ENCODE peak calls at places on chromosome 11, in six cellular contexts. One of them, this sample, is unnamed.

GRCh38 chr11:64245797-64246623 is 733 bp downstream of the PPP1R14B start:
- DNase-seq in WTC11: no peak
- DNase-seq in AG04450: peak
- DNase-seq in mammary epithelial cell: peak
- DNase-seq in A549: peak
- DNase-seq in cardiac muscle cell: peak
- DNase-seq in this sample: no peak

GRCh38 chr11:62044639-62045121 is 77.2 kb upstream of the FTH1 start:
- DNase-seq in WTC11: no peak
- DNase-seq in AG04450: no peak
- DNase-seq in mammary epithelial cell: peak
- DNase-seq in A549: peak
- DNase-seq in cardiac muscle cell: no peak
- DNase-seq in this sample: no peak

GRCh38 chr11:93000511-93001476 is 31.3 kb downstream of the MTNR1B start:
- DNase-seq in WTC11: no peak
- DNase-seq in AG04450: peak
- DNase-seq in mammary epithelial cell: peak
- DNase-seq in A549: peak
- DNase-seq in cardiac muscle cell: peak
- DNase-seq in this sample: no peak

GRCh38 chr11:1701041-1701807 is 4.2 kb downstream of the KRTAP5-6 start:
- DNase-seq in WTC11: no peak
- DNase-seq in AG04450: no peak
- DNase-seq in mammary epithelial cell: no peak
- DNase-seq in A549: no peak
- DNase-seq in cardiac muscle cell: no peak
- DNase-seq in this sample: no peak

GRCh38 chr11:113531575-113532451 is 56.6 kb upstream of the DRD2 start:
- DNase-seq in WTC11: no peak
- DNase-seq in AG04450: no peak
- DNase-seq in mammary epithelial cell: no peak
- DNase-seq in A549: no peak
- DNase-seq in cardiac muscle cell: peak
- DNase-seq in this sample: no peak

GRCh38 chr11:91527380-91528030 is 697.1 kb upstream of the FAT3 start:
- DNase-seq in WTC11: peak
- DNase-seq in AG04450: no peak
- DNase-seq in mammary epithelial cell: no peak
- DNase-seq in A549: no peak
- DNase-seq in cardiac muscle cell: no peak
- DNase-seq in this sample: no peak

GRCh38 chr11:133999355-133999754 is 42.6 kb upstream of the IGSF9B start:
- DNase-seq in WTC11: no peak
- DNase-seq in AG04450: no peak
- DNase-seq in mammary epithelial cell: no peak
- DNase-seq in A549: no peak
- DNase-seq in cardiac muscle cell: no peak
- DNase-seq in this sample: no peak

GRCh38 chr11:61160487-61161189 is 588 bp downstream of the VPS37C start:
- DNase-seq in WTC11: no peak
- DNase-seq in AG04450: no peak
- DNase-seq in mammary epithelial cell: no peak
- DNase-seq in A549: no peak
- DNase-seq in cardiac muscle cell: no peak
- DNase-seq in this sample: no peak

GRCh38 chr11:19735512-19735911 is 22.9 kb downstream of the NAV2 start:
- DNase-seq in WTC11: no peak
- DNase-seq in AG04450: peak
- DNase-seq in mammary epithelial cell: no peak
- DNase-seq in A549: no peak
- DNase-seq in cardiac muscle cell: peak
- DNase-seq in this sample: no peak

GRCh38 chr11:47335733-47336132 is 16.8 kb downstream of the MYBPC3 start:
- DNase-seq in WTC11: no peak
- DNase-seq in AG04450: no peak
- DNase-seq in mammary epithelial cell: no peak
- DNase-seq in A549: no peak
- DNase-seq in cardiac muscle cell: no peak
- DNase-seq in this sample: no peak

GRCh38 chr11:132045116-132045515 is 674.7 kb downstream of the NTM start:
- DNase-seq in WTC11: no peak
- DNase-seq in AG04450: no peak
- DNase-seq in mammary epithelial cell: no peak
- DNase-seq in A549: no peak
- DNase-seq in cardiac muscle cell: no peak
- DNase-seq in this sample: no peak

GRCh38 chr11:121513807-121514206 is 61.0 kb upstream of the SORL1-AS1 start:
- DNase-seq in WTC11: no peak
- DNase-seq in AG04450: no peak
- DNase-seq in mammary epithelial cell: no peak
- DNase-seq in A549: no peak
- DNase-seq in cardiac muscle cell: no peak
- DNase-seq in this sample: no peak

GRCh38 chr11:73401217-73401923 is 25.2 kb downstream of the RELT start:
- DNase-seq in WTC11: no peak
- DNase-seq in AG04450: no peak
- DNase-seq in mammary epithelial cell: no peak
- DNase-seq in A549: no peak
- DNase-seq in cardiac muscle cell: no peak
- DNase-seq in this sample: no peak

GRCh38 chr11:112453601-112454577 is 193.2 kb upstream of the PLET1 start:
- DNase-seq in WTC11: peak
- DNase-seq in AG04450: no peak
- DNase-seq in mammary epithelial cell: peak
- DNase-seq in A549: peak
- DNase-seq in cardiac muscle cell: peak
- DNase-seq in this sample: peak

GRCh38 chr11:73972187-73972586 is 10.5 kb downstream of the UCP2 start:
- DNase-seq in WTC11: no peak
- DNase-seq in AG04450: no peak
- DNase-seq in mammary epithelial cell: no peak
- DNase-seq in A549: no peak
- DNase-seq in cardiac muscle cell: no peak
- DNase-seq in this sample: no peak

GRCh38 chr11:112016088-112016764 is 9.0 kb upstream of the DLAT start:
- DNase-seq in WTC11: no peak
- DNase-seq in AG04450: no peak
- DNase-seq in mammary epithelial cell: no peak
- DNase-seq in A549: no peak
- DNase-seq in cardiac muscle cell: peak
- DNase-seq in this sample: no peak

GRCh38 chr11:59801981-59802638 is 8.5 kb downstream of the MRPL16 start:
- DNase-seq in WTC11: no peak
- DNase-seq in AG04450: no peak
- DNase-seq in mammary epithelial cell: peak
- DNase-seq in A549: peak
- DNase-seq in cardiac muscle cell: peak
- DNase-seq in this sample: no peak

GRCh38 chr11:116680349-116681125 is 92.2 kb downstream of the BUD13 start:
- DNase-seq in WTC11: no peak
- DNase-seq in AG04450: no peak
- DNase-seq in mammary epithelial cell: no peak
- DNase-seq in A549: no peak
- DNase-seq in cardiac muscle cell: no peak
- DNase-seq in this sample: no peak

GRCh38 chr11:72799441-72799840 is 5.6 kb upstream of the STARD10 start:
- DNase-seq in WTC11: no peak
- DNase-seq in AG04450: no peak
- DNase-seq in mammary epithelial cell: no peak
- DNase-seq in A549: no peak
- DNase-seq in cardiac muscle cell: no peak
- DNase-seq in this sample: no peak

GRCh38 chr11:123671534-123671933 is 17.1 kb upstream of the SCN3B start:
- DNase-seq in WTC11: no peak
- DNase-seq in AG04450: no peak
- DNase-seq in mammary epithelial cell: no peak
- DNase-seq in A549: no peak
- DNase-seq in cardiac muscle cell: no peak
- DNase-seq in this sample: no peak

GRCh38 chr11:83192846-83193245 is 666 bp upstream of the ANKRD42 start:
- DNase-seq in WTC11: no peak
- DNase-seq in AG04450: no peak
- DNase-seq in mammary epithelial cell: no peak
- DNase-seq in A549: no peak
- DNase-seq in cardiac muscle cell: peak
- DNase-seq in this sample: no peak

GRCh38 chr11:93585758-93586157 is 42.6 kb upstream of the SMCO4 start:
- DNase-seq in WTC11: no peak
- DNase-seq in AG04450: peak
- DNase-seq in mammary epithelial cell: peak
- DNase-seq in A549: peak
- DNase-seq in cardiac muscle cell: peak
- DNase-seq in this sample: no peak

GRCh38 chr11:115170133-115170815 is 333.9 kb downstream of the CADM1 start:
- DNase-seq in WTC11: peak
- DNase-seq in AG04450: no peak
- DNase-seq in mammary epithelial cell: no peak
- DNase-seq in A549: peak
- DNase-seq in cardiac muscle cell: peak
- DNase-seq in this sample: no peak

GRCh38 chr11:28144808-28145207 is 36.6 kb downstream of the METTL15 start:
- DNase-seq in WTC11: no peak
- DNase-seq in AG04450: no peak
- DNase-seq in mammary epithelial cell: peak
- DNase-seq in A549: no peak
- DNase-seq in cardiac muscle cell: peak
- DNase-seq in this sample: no peak

GRCh38 chr11:94602430-94603372 is 35.5 kb downstream of the PIWIL4 start:
- DNase-seq in WTC11: peak
- DNase-seq in AG04450: peak
- DNase-seq in mammary epithelial cell: peak
- DNase-seq in A549: peak
- DNase-seq in cardiac muscle cell: peak
- DNase-seq in this sample: peak
- TF ChIP-seq CTCF in WTC11: no peak
- TF ChIP-seq CTCF in AG04450: peak
- TF ChIP-seq CTCF in mammary epithelial cell: peak
- TF ChIP-seq CTCF in A549: no peak
- TF ChIP-seq CTCF in cardiac muscle cell: peak
- TF ChIP-seq CTCF in this sample: peak

GRCh38 chr11:12122083-12122482 is 11.7 kb downstream of the MICAL2 start:
- DNase-seq in WTC11: peak
- DNase-seq in AG04450: no peak
- DNase-seq in mammary epithelial cell: no peak
- DNase-seq in A549: peak
- DNase-seq in cardiac muscle cell: no peak
- DNase-seq in this sample: no peak
- TF ChIP-seq CTCF in WTC11: peak
- TF ChIP-seq CTCF in AG04450: peak
- TF ChIP-seq CTCF in mammary epithelial cell: peak
- TF ChIP-seq CTCF in A549: peak
- TF ChIP-seq CTCF in cardiac muscle cell: peak
- TF ChIP-seq CTCF in this sample: peak

GRCh38 chr11:65412271-65413076 is 10.1 kb upstream of the NEAT1 start:
- DNase-seq in WTC11: peak
- DNase-seq in AG04450: no peak
- DNase-seq in mammary epithelial cell: no peak
- DNase-seq in A549: no peak
- DNase-seq in cardiac muscle cell: no peak
- DNase-seq in this sample: no peak

GRCh38 chr11:65414776-65415498 is 7.7 kb upstream of the NEAT1 start:
- DNase-seq in WTC11: no peak
- DNase-seq in AG04450: no peak
- DNase-seq in mammary epithelial cell: no peak
- DNase-seq in A549: no peak
- DNase-seq in cardiac muscle cell: peak
- DNase-seq in this sample: no peak

GRCh38 chr11:65415499-65416340 is 6.9 kb upstream of the NEAT1 start:
- DNase-seq in WTC11: no peak
- DNase-seq in AG04450: no peak
- DNase-seq in mammary epithelial cell: no peak
- DNase-seq in A549: no peak
- DNase-seq in cardiac muscle cell: no peak
- DNase-seq in this sample: no peak

GRCh38 chr11:65410936-65411680 is 11.5 kb upstream of the NEAT1 start:
- DNase-seq in WTC11: peak
- DNase-seq in AG04450: no peak
- DNase-seq in mammary epithelial cell: no peak
- DNase-seq in A549: no peak
- DNase-seq in cardiac muscle cell: no peak
- DNase-seq in this sample: no peak

GRCh38 chr11:65411681-65412070 is 10.9 kb upstream of the NEAT1 start:
- DNase-seq in WTC11: peak
- DNase-seq in AG04450: no peak
- DNase-seq in mammary epithelial cell: no peak
- DNase-seq in A549: no peak
- DNase-seq in cardiac muscle cell: no peak
- DNase-seq in this sample: no peak
- TF ChIP-seq CTCF in WTC11: no peak
- TF ChIP-seq CTCF in AG04450: no peak
- TF ChIP-seq CTCF in mammary epithelial cell: no peak
- TF ChIP-seq CTCF in A549: no peak
- TF ChIP-seq CTCF in cardiac muscle cell: no peak
- TF ChIP-seq CTCF in this sample: no peak

GRCh38 chr11:96389604-96390402 is at the start of the genes CCDC82 and JRKL:
- DNase-seq in WTC11: peak
- DNase-seq in AG04450: peak
- DNase-seq in mammary epithelial cell: peak
- DNase-seq in A549: peak
- DNase-seq in cardiac muscle cell: peak
- DNase-seq in this sample: peak
- TF ChIP-seq CTCF in WTC11: no peak
- TF ChIP-seq CTCF in AG04450: no peak
- TF ChIP-seq CTCF in mammary epithelial cell: peak
- TF ChIP-seq CTCF in A549: no peak
- TF ChIP-seq CTCF in cardiac muscle cell: no peak
- TF ChIP-seq CTCF in this sample: no peak

GRCh38 chr11:7905549-7905948 is 25.5 kb downstream of the OR10A6 start:
- DNase-seq in WTC11: no peak
- DNase-seq in AG04450: no peak
- DNase-seq in mammary epithelial cell: no peak
- DNase-seq in A549: no peak
- DNase-seq in cardiac muscle cell: no peak
- DNase-seq in this sample: no peak

GRCh38 chr11:7905961-7906429 is 25.1 kb downstream of the OR10A6 start:
- DNase-seq in WTC11: no peak
- DNase-seq in AG04450: no peak
- DNase-seq in mammary epithelial cell: peak
- DNase-seq in A549: no peak
- DNase-seq in cardiac muscle cell: no peak
- DNase-seq in this sample: no peak

GRCh38 chr11:7906481-7906880 is 24.6 kb downstream of the OR10A6 start:
- DNase-seq in WTC11: no peak
- DNase-seq in AG04450: no peak
- DNase-seq in mammary epithelial cell: peak
- DNase-seq in A549: no peak
- DNase-seq in cardiac muscle cell: no peak
- DNase-seq in this sample: no peak

GRCh38 chr11:7903940-7904339 is 27.1 kb downstream of the OR10A6 start:
- DNase-seq in WTC11: no peak
- DNase-seq in AG04450: no peak
- DNase-seq in mammary epithelial cell: no peak
- DNase-seq in A549: no peak
- DNase-seq in cardiac muscle cell: no peak
- DNase-seq in this sample: no peak

GRCh38 chr11:7904910-7905309 is 26.2 kb downstream of the OR10A6 start:
- DNase-seq in WTC11: no peak
- DNase-seq in AG04450: peak
- DNase-seq in mammary epithelial cell: peak
- DNase-seq in A549: no peak
- DNase-seq in cardiac muscle cell: no peak
- DNase-seq in this sample: no peak
- TF ChIP-seq CTCF in WTC11: no peak
- TF ChIP-seq CTCF in AG04450: peak
- TF ChIP-seq CTCF in mammary epithelial cell: peak
- TF ChIP-seq CTCF in A549: no peak
- TF ChIP-seq CTCF in cardiac muscle cell: no peak
- TF ChIP-seq CTCF in this sample: peak

GRCh38 chr11:3169952-3170755 is 5.0 kb upstream of the OSBPL5 start:
- DNase-seq in WTC11: no peak
- DNase-seq in AG04450: no peak
- DNase-seq in mammary epithelial cell: no peak
- DNase-seq in A549: no peak
- DNase-seq in cardiac muscle cell: no peak
- DNase-seq in this sample: peak
- TF ChIP-seq CTCF in WTC11: no peak
- TF ChIP-seq CTCF in AG04450: no peak
- TF ChIP-seq CTCF in mammary epithelial cell: no peak
- TF ChIP-seq CTCF in A549: no peak
- TF ChIP-seq CTCF in cardiac muscle cell: no peak
- TF ChIP-seq CTCF in this sample: no peak

This sample was measured in LNCaP clone FGC.